ENCODE peak calls at places on chromosome 16, in six cellular contexts. B, Q, A, E, R and P are unnamed samples.

GRCh38 chr16:79184464-79184863 is 416.1 kb downstream of the MAF start:
- DNase-seq in A (no peak), R (no peak), Q (no peak), E (no peak), B (no peak), P (no peak)

GRCh38 chr16:23026777-23027362 is 122.4 kb downstream of the USP31 start:
- DNase-seq in E (peak), R (no peak), Q (no peak), B (peak), A (peak), P (no peak)

GRCh38 chr16:24170407-24170806 is 85.7 kb upstream of the CACNG3 start:
- DNase-seq in B (no peak), A (no peak), Q (no peak), R (no peak), E (no peak), P (no peak)

GRCh38 chr16:50152807-50153647 is at the start of gene TENT4B:
- DNase-seq in Q (peak), B (peak), A (peak), E (peak), R (peak), P (peak)

GRCh38 chr16:495127-495748 is 32.3 kb upstream of the CAPN15 start:
- DNase-seq in R (no peak), E (peak), B (peak), Q (peak), A (peak), P (no peak)

GRCh38 chr16:84514874-84515835 is 10.7 kb upstream of the MEAK7 start:
- DNase-seq in B (no peak), E (peak), Q (peak), R (peak), A (no peak), P (peak)

GRCh38 chr16:10981697-10982216 is 37.4 kb downstream of the CLEC16A start:
- DNase-seq in A (peak), R (no peak), E (peak), Q (no peak), B (peak), P (no peak)

GRCh38 chr16:4298761-4299522 is 16.9 kb upstream of the GLIS2 start:
- DNase-seq in B (peak), R (no peak), A (peak), E (no peak), Q (no peak), P (no peak)

GRCh38 chr16:80210787-80211186 is 330.0 kb upstream of the DYNLRB2 start:
- DNase-seq in A (no peak), R (no peak), B (no peak), Q (no peak), E (no peak), P (no peak)

GRCh38 chr16:27402964-27403600 is 1.1 kb downstream of the IL21R start:
- DNase-seq in Q (no peak), A (no peak), B (no peak), E (no peak), R (no peak), P (no peak)

GRCh38 chr16:25110392-25110947 is 1.1 kb upstream of the LCMT1 start:
- DNase-seq in Q (no peak), B (no peak), R (no peak), E (no peak), A (peak), P (no peak)

GRCh38 chr16:7324306-7324705 is 8.3 kb upstream of the RBFOX1 start:
- DNase-seq in E (no peak), Q (no peak), A (no peak), R (no peak), B (no peak), P (no peak)

GRCh38 chr16:50071075-50071671 is 5.4 kb downstream of the HEATR3 start:
- DNase-seq in E (no peak), A (peak), R (no peak), Q (no peak), B (no peak), P (no peak)

GRCh38 chr16:86151372-86151950 is 252.5 kb downstream of the IRF8 start:
- DNase-seq in B (no peak), E (no peak), R (no peak), Q (no peak), A (no peak), P (no peak)

GRCh38 chr16:54928421-54929089 is 2.1 kb upstream of the IRX5 start:
- DNase-seq in Q (no peak), B (peak), E (no peak), A (peak), R (no peak), P (no peak)
- TF ChIP-seq POLR2AphosphoS5 in Q (no peak), B (no peak), E (no peak), A (peak), R (no peak), P (no peak)

GRCh38 chr16:58264961-58265479 is 29.8 kb downstream of the PRSS54 start:
- DNase-seq in B (no peak), A (peak), E (no peak), Q (no peak), R (no peak), P (no peak)
- TF ChIP-seq TAF1 in B (no peak), A (no peak), E (no peak), Q (no peak), R (no peak), P (no peak)

DNA sequence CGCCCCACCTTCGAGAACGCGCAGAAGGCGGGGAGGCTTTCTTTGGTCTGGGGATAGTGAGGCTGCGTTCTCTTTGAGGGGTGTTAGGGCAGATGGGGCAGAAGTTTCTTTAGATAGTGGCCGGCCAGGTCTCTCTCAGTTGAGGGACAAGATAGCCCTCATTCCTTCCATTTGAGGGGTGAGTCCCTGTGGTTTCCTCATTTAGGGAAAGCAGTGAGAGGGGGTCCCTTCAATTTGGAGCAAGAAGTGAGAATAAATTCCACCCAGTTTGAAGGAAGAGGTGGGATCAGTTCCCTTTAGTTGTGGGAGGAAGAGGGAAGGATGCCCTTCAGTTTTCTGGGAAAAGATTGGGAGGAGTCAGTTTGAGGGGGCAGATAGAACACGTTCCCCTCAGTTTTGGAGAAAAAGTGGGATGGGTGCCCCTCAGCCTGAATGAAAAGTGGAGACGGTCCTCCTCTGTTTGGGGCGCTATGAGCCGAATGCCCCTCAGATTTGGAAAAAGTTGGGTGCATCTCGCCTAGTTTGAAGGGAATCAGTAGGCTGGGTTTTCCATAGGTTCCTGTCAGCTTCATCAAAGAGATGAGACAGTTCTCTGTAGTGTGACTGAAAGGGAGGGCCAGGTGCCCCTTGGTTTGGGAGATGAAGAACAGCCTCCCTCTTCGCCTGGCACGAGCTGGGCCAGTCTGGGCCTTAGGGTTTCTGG is 568 bp upstream of the FHOD1 start:
- DNase-seq in B (peak), A (no peak), Q (no peak), E (no peak), R (no peak), P (no peak)
- TF ChIP-seq POLR2A in B (no peak), A (peak), Q (no peak), E (no peak), R (no peak), P (peak)

DNA sequence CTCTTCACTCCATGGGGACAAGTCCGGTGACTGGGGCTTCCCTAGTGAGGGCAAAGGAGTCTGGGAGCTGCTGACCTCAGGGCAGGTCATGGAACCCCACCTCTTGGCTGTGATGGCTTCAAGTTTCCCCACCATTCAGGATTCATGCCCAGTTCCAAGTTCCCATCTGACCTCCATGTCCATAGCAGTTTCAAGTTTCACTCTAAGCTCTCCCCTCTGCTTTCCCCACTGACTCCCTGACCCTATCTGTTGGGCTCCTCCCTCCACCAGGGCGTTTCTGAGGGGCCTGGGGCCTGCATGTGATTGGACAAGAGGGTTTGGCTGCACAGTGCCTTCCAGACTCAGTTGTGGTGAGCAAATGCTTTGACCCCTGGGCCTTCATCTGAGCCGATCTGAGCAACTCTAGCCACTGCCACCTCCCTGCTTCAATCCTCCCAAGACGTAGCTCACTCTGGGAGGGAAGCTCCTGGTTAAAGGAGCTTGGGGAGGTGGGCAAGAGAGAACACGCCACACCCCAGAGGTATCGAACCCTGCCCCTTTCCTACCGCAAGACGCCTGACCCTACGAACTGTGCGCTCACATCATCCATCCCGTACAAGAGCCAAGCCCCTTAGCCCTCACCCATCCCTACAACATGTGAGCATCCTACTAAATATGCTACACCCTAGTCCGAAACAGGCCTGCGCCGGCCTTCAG is 8.3 kb downstream of the ZNF629 start:
- DNase-seq in B (peak), E (no peak), A (peak), Q (no peak), R (no peak), P (no peak)
- TF ChIP-seq POLR2AphosphoS5 in B (peak), E (peak), A (no peak), Q (no peak), R (no peak), P (no peak)

GRCh38 chr16:3235856-3236669 is 1.1 kb upstream of the ZNF200 start:
- DNase-seq in R (no peak), B (peak), A (peak), E (no peak), Q (no peak), P (no peak)
- TF ChIP-seq TAF1 in R (no peak), B (no peak), A (no peak), E (no peak), Q (no peak), P (no peak)

GRCh38 chr16:87316923-87317765 is at the start of gene C16orf95:
- DNase-seq in B (peak), R (peak), Q (peak), A (peak), E (peak), P (peak)
- TF ChIP-seq POLR2A in B (peak), R (peak), Q (peak), A (peak), E (peak), P (peak)

DNA sequence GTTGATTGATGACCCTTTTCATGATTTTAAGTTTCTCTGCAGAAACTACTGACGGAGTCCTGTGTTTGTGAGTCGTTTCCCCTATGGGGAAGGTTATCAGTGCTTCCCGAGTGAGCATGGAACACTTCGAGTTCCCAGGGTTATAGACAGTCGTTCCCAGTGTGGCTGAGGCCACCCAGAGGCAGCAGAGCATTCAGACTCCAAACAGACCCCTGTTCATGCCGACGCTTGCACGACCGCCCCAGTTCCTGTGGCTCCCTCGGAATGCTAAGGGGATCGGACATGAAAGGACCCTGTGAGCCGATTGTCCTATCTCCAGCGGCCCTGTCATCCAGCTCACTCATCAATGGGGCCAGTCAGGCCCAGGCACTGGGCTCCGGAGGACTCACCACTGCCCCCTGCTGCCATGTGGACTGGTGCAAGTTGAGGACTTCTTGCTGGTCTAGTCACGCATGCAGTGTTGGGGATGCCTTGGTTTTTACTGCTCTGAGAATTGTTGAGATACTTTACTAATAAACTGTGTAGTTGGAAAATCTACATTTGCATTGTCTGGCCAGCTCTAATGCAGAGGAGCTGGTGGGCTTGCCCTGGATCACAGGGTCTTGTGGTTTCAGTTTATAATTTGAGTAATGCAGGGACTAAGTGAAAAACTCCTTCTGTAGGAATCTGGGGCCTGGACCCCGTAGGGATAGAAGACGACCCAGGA is 3.1 kb upstream of the RPL13 start:
- DNase-seq in B (peak), Q (peak), E (peak), A (peak), R (no peak), P (peak)
- TF ChIP-seq POLR2AphosphoS5 in B (no peak), Q (no peak), E (no peak), A (no peak), R (no peak), P (no peak)

GRCh38 chr16:77652399-77652798 is 69.9 kb upstream of the NUDT7 start:
- DNase-seq in E (no peak), A (no peak), R (no peak), B (no peak), Q (no peak), P (no peak)

GRCh38 chr16:77660311-77660710 is 62.0 kb upstream of the NUDT7 start:
- DNase-seq in R (no peak), B (peak), Q (no peak), A (peak), E (peak), P (no peak)

GRCh38 chr16:77662241-77662640 is 60.1 kb upstream of the NUDT7 start:
- DNase-seq in E (no peak), Q (no peak), B (no peak), A (no peak), R (no peak), P (no peak)

DNA sequence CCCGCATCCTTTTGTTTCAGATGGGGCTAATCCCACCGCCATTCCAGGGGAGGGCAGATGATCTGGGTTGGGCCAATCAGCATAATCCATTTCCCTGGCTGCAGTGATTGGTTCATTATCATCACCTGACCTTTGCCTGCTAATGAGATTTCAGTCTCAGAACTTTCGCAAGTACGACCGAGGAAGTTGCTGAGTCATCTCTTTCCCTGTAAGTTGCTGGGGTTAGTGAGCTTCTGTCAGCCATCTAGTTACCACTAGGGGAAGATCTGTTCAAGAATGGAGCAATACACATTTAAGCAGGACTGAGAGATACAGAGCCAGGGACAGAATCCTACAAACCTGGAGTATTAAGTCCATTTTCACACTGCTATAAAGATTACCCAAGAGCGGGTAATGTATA is 65.3 kb upstream of the NUDT7 start:
- DNase-seq in R (no peak), Q (no peak), E (peak), B (peak), A (peak), P (no peak)
- TF ChIP-seq TAF1 in R (no peak), Q (no peak), E (no peak), B (no peak), A (no peak), P (no peak)

DNA sequence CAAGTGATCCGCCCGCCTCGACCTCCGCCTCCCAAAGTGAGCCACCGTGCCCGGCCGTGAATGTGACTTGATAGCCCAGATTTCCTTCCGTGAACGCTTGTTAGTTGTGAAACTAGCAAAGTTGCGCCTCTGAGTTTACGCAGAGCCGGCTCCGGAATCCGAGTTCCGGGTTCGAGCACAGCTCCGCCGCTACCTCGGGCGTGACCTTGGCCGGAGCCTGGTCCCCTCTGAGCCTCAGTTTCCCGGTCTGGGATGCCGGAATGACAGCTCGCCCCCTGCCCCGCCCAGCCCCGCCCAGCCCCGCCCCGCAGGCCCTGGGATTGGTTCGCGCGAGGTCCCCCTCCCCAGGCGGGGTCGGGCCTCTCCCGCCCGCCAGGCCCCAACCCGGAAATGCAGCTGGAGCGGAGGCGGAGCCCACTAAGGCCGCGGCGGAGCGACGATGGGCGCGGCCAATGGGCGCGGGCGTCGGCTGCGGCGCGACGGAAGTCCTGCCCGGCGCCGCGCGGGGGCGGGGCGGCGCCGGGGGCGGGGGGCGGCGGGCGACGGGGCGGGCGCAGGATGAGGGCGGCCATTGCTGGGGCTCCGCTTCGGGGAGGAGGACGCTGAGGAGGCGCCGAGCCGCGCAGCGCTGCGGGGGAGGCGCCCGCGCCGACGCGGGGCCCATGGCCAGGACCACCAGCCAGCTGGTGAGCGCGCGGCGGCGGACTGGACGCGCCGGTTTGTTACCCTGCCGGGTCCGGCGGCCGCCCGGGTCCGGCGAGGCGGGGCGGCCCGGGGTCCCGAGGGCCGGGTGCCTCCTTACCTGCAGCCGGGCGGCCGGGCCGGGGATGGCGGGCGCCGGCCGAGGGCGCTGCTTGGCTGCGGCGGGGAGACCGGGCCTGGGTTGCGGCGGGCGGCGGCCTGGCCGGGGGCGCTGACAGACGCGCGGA is at the start of gene PDPK1:
- DNase-seq in R (peak), B (peak), A (peak), E (peak), Q (peak), P (peak)
- TF ChIP-seq POLR2A in R (peak), B (peak), A (no peak), E (peak), Q (peak), P (peak)

DNA sequence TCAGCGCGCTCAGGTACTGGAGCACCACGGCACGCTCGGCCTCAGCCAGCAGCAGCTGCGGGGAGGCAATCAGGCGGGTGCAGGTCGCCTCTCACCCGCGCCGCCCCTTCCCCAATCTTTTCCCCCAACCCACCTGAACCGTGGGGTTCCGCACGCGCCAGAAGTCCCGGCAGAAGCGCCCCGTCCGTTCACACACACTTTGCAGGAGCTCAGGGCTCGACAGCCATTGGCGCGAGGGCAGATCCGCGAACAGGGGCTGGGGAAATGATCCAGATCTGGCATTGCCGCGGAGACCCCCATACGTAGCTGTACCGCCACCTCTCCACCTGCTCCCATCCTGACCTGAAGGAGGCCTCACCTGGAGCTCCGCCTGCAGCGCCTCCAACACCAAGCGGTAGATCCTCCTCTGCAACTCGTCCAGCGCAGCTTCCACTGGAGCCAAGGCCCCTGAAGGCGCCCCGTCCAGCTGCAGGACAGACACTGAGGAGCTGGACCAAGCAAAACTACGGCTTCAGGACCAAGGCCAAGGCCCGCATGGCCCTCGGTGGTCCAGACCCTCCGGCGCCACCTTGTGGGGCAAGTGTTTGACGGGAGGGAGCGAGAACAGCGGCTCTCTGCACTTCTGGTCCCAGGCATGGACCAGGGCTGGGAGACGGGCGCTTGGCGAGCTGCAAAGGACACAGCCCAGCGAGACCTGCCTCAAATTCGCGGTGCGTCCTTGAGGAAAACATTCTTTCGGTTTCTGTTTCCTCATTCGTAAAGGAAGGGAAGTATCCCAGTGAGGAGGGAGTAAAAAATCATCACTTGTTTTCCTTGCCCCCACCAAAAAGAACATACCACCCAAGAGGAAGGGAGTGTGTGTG is 1.5 kb upstream of the MATCAP1 start:
- DNase-seq in R (no peak), B (peak), E (peak), Q (no peak), A (peak), P (peak)
- TF ChIP-seq POLR2AphosphoS5 in R (no peak), B (no peak), E (no peak), Q (no peak), A (no peak), P (no peak)